ENCODE peak calls at places on chromosomes 16 and 17, in four cellular contexts. F is fibroblast of villous mesenchyme, A is foreskin fibroblast, V is sigmoid colon. C is an unnamed sample.
A peak's percentile ranks its signal among the peaks of the same experiment; 100 is the strongest.

GRCh38 chr17:82838386-82839063 is 1.3 kb downstream of the ZNF750 start:
- DNase-seq in F (peak; percentile 58), A (peak; percentile 60), V (peak; percentile 68), C (no peak)

GRCh38 chr17:80277751-80278671 is 17.4 kb downstream of the RNF213 start:
- DNase-seq in A (no peak), V (peak; percentile 83), F (no peak), C (no peak)

GRCh38 chr17:62823111-62823895 is 15.2 kb upstream of the MARCHF10 start:
- DNase-seq in A (peak; percentile 39), F (peak; percentile 32), V (no peak), C (no peak)

GRCh38 chr17:59434429-59434828 is 103.0 kb downstream of the YPEL2 start:
- DNase-seq in V (no peak), F (no peak), A (no peak), C (no peak)

GRCh38 chr17:19663097-19663496 is 14.5 kb downstream of the ALDH3A2 start:
- DNase-seq in A (no peak), F (no peak), V (no peak), C (no peak)

GRCh38 chr16:58026139-58026704 is 668 bp downstream of the MMP15 start:
- DNase-seq in A (peak; percentile 82), V (peak; percentile 78), F (peak; percentile 54), C (no peak)

GRCh38 chr17:826778-827177 is 44.6 kb downstream of the MRM3 start:
- DNase-seq in F (no peak), A (no peak), V (no peak), C (no peak)

GRCh38 chr17:77453613-77454559 is 313.1 kb downstream of the SEC14L1 start:
- DNase-seq in V (no peak), A (no peak), F (peak; percentile 88), C (no peak)

GRCh38 chr16:4690946-4691665 is 2.3 kb upstream of the NUDT16L1 start:
- DNase-seq in V (peak; percentile 63), F (no peak), A (no peak), C (no peak)

GRCh38 chr17:58691701-58692238 is at the start of gene TEX14:
- DNase-seq in A (peak; percentile 16), V (no peak), F (no peak), C (no peak)

GRCh38 chr17:68675723-68676122 is 74.6 kb upstream of the FAM20A start:
- DNase-seq in A (peak; percentile 18), F (no peak), V (no peak), C (no peak)

GRCh38 chr17:75876190-75876937 is 2.0 kb downstream of the TRIM47 start:
- DNase-seq in A (no peak), V (peak; percentile 77), F (no peak), C (no peak)

GRCh38 chr16:68529608-68529930 is 9.5 kb upstream of the ZFP90 start:
- DNase-seq in V (peak; percentile 65), F (no peak), A (no peak), C (no peak)

GRCh38 chr16:1474796-1475551 is at the start of gene CLCN7:
- DNase-seq in A (peak; percentile 96), V (peak; percentile 96), F (peak; percentile 87), C (peak; percentile 92)

GRCh38 chr17:18859256-18859655 is 1.3 kb downstream of the PRPSAP2 start:
- DNase-seq in A (peak; percentile 63), F (peak; percentile 49), V (no peak), C (peak; percentile 63)

GRCh38 chr17:18141210-18141803 is 32.8 kb downstream of the MYO15A start:
- DNase-seq in A (peak; percentile 78), V (no peak), F (peak; percentile 60), C (no peak)

GRCh38 chr17:80480248-80480647 is 3.8 kb upstream of the NPTX1 start:
- DNase-seq in V (no peak), A (no peak), F (no peak), C (no peak)

GRCh38 chr16:57941016-57941656 is 29.8 kb downstream of the CNGB1 start:
- DNase-seq in A (peak; percentile 25), V (no peak), F (peak; percentile 8), C (no peak)

GRCh38 chr17:16999931-17000625 is 28.2 kb upstream of the TNFRSF13B start:
- DNase-seq in F (no peak), V (peak; percentile 30), A (no peak), C (no peak)

GRCh38 chr16:6032438-6032837 is 934.8 kb upstream of the EEF2KMT start:
- DNase-seq in F (no peak), A (no peak), V (no peak), C (no peak)

GRCh38 chr17:32960815-32961214 is 30.8 kb upstream of the SPACA3 start:
- DNase-seq in V (no peak), A (peak; percentile 22), F (peak; percentile 16), C (no peak)

GRCh38 chr17:44968225-44969143 is at the start of gene C1QL1:
- DNase-seq in A (peak; percentile 96), F (peak; percentile 91), V (peak; percentile 96), C (peak; percentile 84)

GRCh38 chr17:44965491-44966234 is 2.4 kb downstream of the C1QL1 start:
- DNase-seq in V (no peak), A (no peak), F (no peak), C (peak; percentile 36)

GRCh38 chr17:44967026-44967906 is 837 bp downstream of the C1QL1 start:
- DNase-seq in F (no peak), V (no peak), A (no peak), C (no peak)

GRCh38 chr17:44967907-44968224 is 237 bp downstream of the C1QL1 start:
- DNase-seq in V (no peak), F (no peak), A (no peak), C (no peak)

GRCh38 chr17:44966348-44967025 is 1.6 kb downstream of the C1QL1 start:
- DNase-seq in A (no peak), V (no peak), F (no peak), C (no peak)
- H3K4me3 ChIP-seq in A (no peak overlapping the region), V (no peak overlapping the region), F (no peak overlapping the region), C (no peak overlapping the region)

GRCh38 chr17:44008205-44008909 is 3.9 kb downstream of the NAGS start:
- DNase-seq in A (no peak), V (no peak), F (no peak), C (no peak)
- H3K4me3 ChIP-seq in A (peak overlapping the region; percentile 67), V (no peak overlapping the region), F (peak overlapping the region; percentile 77), C (peak overlapping the region; percentile 72)

GRCh38 chr16:79599837-79600635 is 501 bp downstream of the MAF start:
- DNase-seq in V (peak; percentile 82), A (peak; percentile 69), F (peak; percentile 58), C (peak; percentile 79)

GRCh38 chr16:79599256-79599836 is 1.2 kb downstream of the MAF start:
- DNase-seq in F (no peak), V (peak; percentile 66), A (peak; percentile 37), C (peak; percentile 75)

GRCh38 chr16:79601978-79602609 is 1.6 kb upstream of the MAF start:
- DNase-seq in V (peak; percentile 87), A (peak; percentile 88), F (peak; percentile 82), C (peak; percentile 83)

GRCh38 chr16:79601092-79601977 is 798 bp upstream of the MAF start:
- DNase-seq in V (peak; percentile 83), A (peak; percentile 63), F (peak; percentile 44), C (no peak)

GRCh38 chr16:79600636-79601091 is at the start of gene MAF:
- DNase-seq in A (peak; percentile 91), F (peak; percentile 93), V (peak; percentile 95), C (peak; percentile 93)
- H3K4me3 ChIP-seq in A (peak within 1 kb of the TSS; percentile 81), F (peak within 1 kb of the TSS; percentile 73), V (peak within 1 kb of the TSS; percentile 72), C (peak within 1 kb of the TSS; percentile 80)

GRCh38 chr16:9090960-9091866 is at the start of gene HAPSTR1:
- DNase-seq in A (peak; percentile 100), F (peak; percentile 100), V (peak; percentile 100), C (peak; percentile 100)
- H3K4me3 ChIP-seq in A (peak within 1 kb of the TSS; percentile 78), F (peak within 1 kb of the TSS; percentile 97), V (peak within 1 kb of the TSS; percentile 90), C (peak within 1 kb of the TSS; percentile 99)